ENCODE peak calls at places on chromosomes 12 and 14, in five cellular contexts. B is COR-L47, V is A549, Z is AG09319, H is sciatic nerve. Y is an unnamed sample.

GRCh38 chr12:90940872-90941499 is 14.0 kb downstream of the CCER1 start:
- DNase-seq in B (peak; percentile 45), V (peak; percentile 54), Z (no peak), H (no peak), Y (peak; percentile 80)

GRCh38 chr12:84336231-84336630 is 576.4 kb downstream of the SLC6A15 start:
- DNase-seq in B (no peak), V (no peak), Z (no peak), H (no peak), Y (no peak)

GRCh38 chr14:23147676-23148075 is 28.6 kb upstream of the CEBPE start:
- DNase-seq in B (no peak), V (no peak), Z (no peak), H (no peak), Y (peak; percentile 3)

GRCh38 chr12:5889381-5890047 is 55.5 kb downstream of the ANO2 start:
- DNase-seq in B (no peak), V (no peak), Z (no peak), H (no peak), Y (peak; percentile 51)

GRCh38 chr12:68405292-68405900 is 73.2 kb upstream of the MDM1 start:
- DNase-seq in B (no peak), V (no peak), Z (no peak), H (no peak), Y (peak; percentile 63)

GRCh38 chr12:105192624-105193225 is 43.2 kb downstream of the APPL2 start:
- DNase-seq in B (no peak), V (no peak), Z (no peak), H (no peak), Y (no peak)

GRCh38 chr12:80175307-80175930 is 76.1 kb downstream of the OTOGL start:
- DNase-seq in B (no peak), V (no peak), Z (no peak), H (no peak), Y (no peak)

GRCh38 chr14:21978184-21978998 is 304.8 kb upstream of the OR4E1 start:
- DNase-seq in B (no peak), V (peak; percentile 29), Z (no peak), H (no peak), Y (peak; percentile 67)

GRCh38 chr12:16043480-16043879 is 132.3 kb downstream of the DERA start:
- DNase-seq in B (no peak), V (no peak), Z (no peak), H (no peak), Y (no peak)

GRCh38 chr12:42323856-42324255 is 2.0 kb downstream of the ZCRB1 start:
- DNase-seq in B (no peak), V (no peak), Z (no peak), H (no peak), Y (no peak)

GRCh38 chr12:121296618-121297476 is at the start of gene CAMKK2:
- DNase-seq in B (peak; percentile 88), V (peak; percentile 80), Z (peak; percentile 38), H (peak; percentile 88), Y (peak; percentile 89)

GRCh38 chr12:30400349-30400748 is 295.3 kb downstream of the IPO8 start:
- DNase-seq in B (no peak), V (no peak), Z (no peak), H (no peak), Y (no peak)